ENCODE peak calls at places on chromosomes 6 and 20, in ten cellular contexts. One of them, this sample, is unnamed. For H3K4me1 and H3K9me3, the result is how much of the 10 kb centered on the place peaks cover.

GRCh38 chr6:137043710-137044365 is 927 bp downstream of the IL20RA start:
- DNase-seq in tibial artery: no peak
- DNase-seq in heart right ventricle: no peak
- DNase-seq in IMR-90: peak
- DNase-seq in OCI-LY7: no peak
- DNase-seq in mucosa of descending colon: no peak
- DNase-seq in A673: peak
- DNase-seq in Peyer's patch: no peak
- DNase-seq in CD8-positive, alpha-beta T cell: no peak
- DNase-seq in right cardiac atrium: peak
- DNase-seq in this sample: peak

GRCh38 chr6:5556011-5556410 is 294.7 kb downstream of the FARS2 start:
- DNase-seq in tibial artery: no peak
- DNase-seq in Peyer's patch: no peak
- DNase-seq in IMR-90: no peak
- DNase-seq in mucosa of descending colon: no peak
- DNase-seq in OCI-LY7: no peak
- DNase-seq in heart right ventricle: no peak
- DNase-seq in CD8-positive, alpha-beta T cell: no peak
- DNase-seq in A673: no peak
- DNase-seq in right cardiac atrium: no peak
- DNase-seq in this sample: no peak

GRCh38 chr6:83193747-83194582 is 808 bp downstream of the RWDD2A start:
- DNase-seq in right cardiac atrium: peak
- DNase-seq in CD8-positive, alpha-beta T cell: peak
- DNase-seq in Peyer's patch: peak
- DNase-seq in heart right ventricle: peak
- DNase-seq in IMR-90: no peak
- DNase-seq in tibial artery: peak
- DNase-seq in OCI-LY7: peak
- DNase-seq in A673: peak
- DNase-seq in mucosa of descending colon: peak
- DNase-seq in this sample: peak

GRCh38 chr20:31661625-31662371 is 24.1 kb downstream of the COX4I2 start:
- DNase-seq in heart right ventricle: peak
- DNase-seq in A673: peak
- DNase-seq in IMR-90: peak
- DNase-seq in OCI-LY7: peak
- DNase-seq in right cardiac atrium: peak
- DNase-seq in CD8-positive, alpha-beta T cell: peak
- DNase-seq in Peyer's patch: peak
- DNase-seq in tibial artery: peak
- DNase-seq in mucosa of descending colon: peak
- DNase-seq in this sample: peak

GRCh38 chr6:35948725-35949124 is 27.8 kb upstream of the SRPK1 start:
- DNase-seq in IMR-90: peak
- DNase-seq in mucosa of descending colon: no peak
- DNase-seq in OCI-LY7: peak
- DNase-seq in tibial artery: no peak
- DNase-seq in heart right ventricle: no peak
- DNase-seq in Peyer's patch: no peak
- DNase-seq in A673: peak
- DNase-seq in right cardiac atrium: no peak
- DNase-seq in CD8-positive, alpha-beta T cell: no peak
- DNase-seq in this sample: no peak

GRCh38 chr6:116840091-116840490 is 11.2 kb upstream of the GPRC6A start:
- DNase-seq in mucosa of descending colon: no peak
- DNase-seq in heart right ventricle: no peak
- DNase-seq in A673: no peak
- DNase-seq in OCI-LY7: no peak
- DNase-seq in tibial artery: no peak
- DNase-seq in right cardiac atrium: no peak
- DNase-seq in IMR-90: peak
- DNase-seq in Peyer's patch: no peak
- DNase-seq in CD8-positive, alpha-beta T cell: no peak
- DNase-seq in this sample: no peak

GRCh38 chr6:161318456-161318855 is 44.6 kb upstream of the AGPAT4 start:
- DNase-seq in mucosa of descending colon: no peak
- DNase-seq in A673: no peak
- DNase-seq in IMR-90: no peak
- DNase-seq in right cardiac atrium: no peak
- DNase-seq in heart right ventricle: no peak
- DNase-seq in Peyer's patch: no peak
- DNase-seq in CD8-positive, alpha-beta T cell: no peak
- DNase-seq in OCI-LY7: no peak
- DNase-seq in tibial artery: no peak
- DNase-seq in this sample: no peak

GRCh38 chr6:8627085-8627861 is 191.9 kb upstream of the SLC35B3 start:
- DNase-seq in Peyer's patch: no peak
- DNase-seq in IMR-90: no peak
- DNase-seq in heart right ventricle: no peak
- DNase-seq in A673: peak
- DNase-seq in CD8-positive, alpha-beta T cell: no peak
- DNase-seq in mucosa of descending colon: no peak
- DNase-seq in OCI-LY7: no peak
- DNase-seq in right cardiac atrium: no peak
- DNase-seq in tibial artery: no peak
- DNase-seq in this sample: no peak

GRCh38 chr6:169266261-169266660 is 12.6 kb upstream of the THBS2 start:
- DNase-seq in CD8-positive, alpha-beta T cell: no peak
- DNase-seq in heart right ventricle: no peak
- DNase-seq in Peyer's patch: no peak
- DNase-seq in right cardiac atrium: no peak
- DNase-seq in IMR-90: no peak
- DNase-seq in A673: no peak
- DNase-seq in tibial artery: no peak
- DNase-seq in mucosa of descending colon: no peak
- DNase-seq in OCI-LY7: no peak
- DNase-seq in this sample: no peak

GRCh38 chr6:169269180-169270076 is 15.8 kb upstream of the THBS2 start:
- DNase-seq in CD8-positive, alpha-beta T cell: no peak
- DNase-seq in Peyer's patch: peak
- DNase-seq in tibial artery: no peak
- DNase-seq in heart right ventricle: peak
- DNase-seq in right cardiac atrium: peak
- DNase-seq in IMR-90: peak
- DNase-seq in mucosa of descending colon: no peak
- DNase-seq in OCI-LY7: no peak
- DNase-seq in A673: no peak
- DNase-seq in this sample: peak

GRCh38 chr6:169263836-169264608 is 10.4 kb upstream of the THBS2 start:
- DNase-seq in heart right ventricle: peak
- DNase-seq in IMR-90: peak
- DNase-seq in mucosa of descending colon: no peak
- DNase-seq in right cardiac atrium: peak
- DNase-seq in tibial artery: no peak
- DNase-seq in CD8-positive, alpha-beta T cell: no peak
- DNase-seq in A673: no peak
- DNase-seq in Peyer's patch: no peak
- DNase-seq in OCI-LY7: no peak
- DNase-seq in this sample: no peak

GRCh38 chr6:169265486-169266131 is 12.0 kb upstream of the THBS2 start:
- DNase-seq in A673: no peak
- DNase-seq in OCI-LY7: no peak
- DNase-seq in mucosa of descending colon: no peak
- DNase-seq in CD8-positive, alpha-beta T cell: no peak
- DNase-seq in Peyer's patch: no peak
- DNase-seq in heart right ventricle: no peak
- DNase-seq in IMR-90: no peak
- DNase-seq in right cardiac atrium: no peak
- DNase-seq in tibial artery: no peak
- DNase-seq in this sample: no peak

DNA sequence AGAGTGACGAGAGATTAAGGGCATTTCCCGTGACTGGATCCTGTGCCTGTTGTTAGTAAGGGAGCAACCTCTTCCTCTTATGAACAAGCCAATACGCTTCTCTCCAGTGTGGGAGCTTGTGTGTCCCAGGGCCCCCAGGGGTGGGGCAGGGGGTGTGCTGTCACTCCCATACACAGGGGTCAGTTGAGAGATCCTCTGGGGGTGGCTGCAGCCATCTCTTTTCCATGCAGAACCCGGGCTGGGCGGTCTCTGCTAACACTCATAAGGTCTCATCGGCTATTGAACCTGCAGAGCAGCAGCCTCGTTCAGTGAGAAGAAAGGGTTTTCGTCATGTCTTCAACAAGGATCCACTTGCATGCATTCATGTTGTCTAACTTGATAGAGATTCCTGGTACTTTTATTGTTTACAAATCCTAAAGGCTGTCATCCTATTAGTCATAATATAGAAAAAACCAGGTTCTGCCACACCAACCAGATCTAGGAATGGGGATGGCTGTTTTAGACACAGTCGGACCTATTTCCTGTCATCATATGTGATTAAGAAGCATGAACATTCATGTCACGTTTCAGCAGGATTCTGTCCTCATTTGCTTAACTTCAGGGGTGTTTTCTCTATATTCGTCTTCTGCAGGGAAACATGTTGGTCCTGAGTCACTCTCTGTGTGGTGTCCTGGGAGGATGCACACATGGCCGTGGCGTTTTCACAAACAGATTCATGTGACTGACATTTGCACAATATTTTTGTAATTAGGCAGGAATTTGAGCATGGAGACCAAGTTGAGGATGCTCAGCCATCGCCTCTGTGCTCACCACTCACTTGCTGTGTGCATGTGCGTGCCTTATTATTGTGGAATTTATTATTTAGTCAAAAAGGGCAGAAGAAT is 13.3 kb upstream of the THBS2 start:
- DNase-seq in OCI-LY7: no peak
- DNase-seq in IMR-90: peak
- DNase-seq in mucosa of descending colon: no peak
- DNase-seq in A673: peak
- DNase-seq in right cardiac atrium: no peak
- DNase-seq in tibial artery: no peak
- DNase-seq in Peyer's patch: no peak
- DNase-seq in CD8-positive, alpha-beta T cell: no peak
- DNase-seq in heart right ventricle: no peak
- DNase-seq in this sample: no peak
- H3K4me1 ChIP-seq in OCI-LY7: under half
- H3K4me1 ChIP-seq in IMR-90: under half
- H3K4me1 ChIP-seq in mucosa of descending colon: under half
- H3K4me1 ChIP-seq in A673: under half
- H3K4me1 ChIP-seq in right cardiac atrium: under half
- H3K4me1 ChIP-seq in tibial artery: under half
- H3K4me1 ChIP-seq in Peyer's patch: under half
- H3K4me1 ChIP-seq in CD8-positive, alpha-beta T cell: under half
- H3K4me1 ChIP-seq in heart right ventricle: under half
- H3K4me1 ChIP-seq in this sample: under half

GRCh38 chr20:50153153-50153499 is 397 bp downstream of the PEDS1 start:
- DNase-seq in tibial artery: no peak
- DNase-seq in Peyer's patch: peak
- DNase-seq in CD8-positive, alpha-beta T cell: peak
- DNase-seq in mucosa of descending colon: no peak
- DNase-seq in OCI-LY7: peak
- DNase-seq in right cardiac atrium: no peak
- DNase-seq in IMR-90: no peak
- DNase-seq in heart right ventricle: no peak
- DNase-seq in A673: no peak
- DNase-seq in this sample: peak

GRCh38 chr20:50149481-50150254 is 3.9 kb downstream of the PEDS1 start:
- DNase-seq in right cardiac atrium: no peak
- DNase-seq in heart right ventricle: no peak
- DNase-seq in CD8-positive, alpha-beta T cell: no peak
- DNase-seq in OCI-LY7: no peak
- DNase-seq in Peyer's patch: no peak
- DNase-seq in tibial artery: no peak
- DNase-seq in A673: no peak
- DNase-seq in mucosa of descending colon: no peak
- DNase-seq in IMR-90: no peak
- DNase-seq in this sample: no peak

GRCh38 chr20:50153500-50154377 is at the start of gene PEDS1:
- DNase-seq in heart right ventricle: peak
- DNase-seq in IMR-90: peak
- DNase-seq in A673: peak
- DNase-seq in CD8-positive, alpha-beta T cell: peak
- DNase-seq in OCI-LY7: peak
- DNase-seq in Peyer's patch: peak
- DNase-seq in mucosa of descending colon: peak
- DNase-seq in right cardiac atrium: peak
- DNase-seq in tibial artery: peak
- DNase-seq in this sample: peak

GRCh38 chr20:50152394-50153152 is 950 bp downstream of the PEDS1 start:
- DNase-seq in tibial artery: no peak
- DNase-seq in heart right ventricle: no peak
- DNase-seq in mucosa of descending colon: no peak
- DNase-seq in CD8-positive, alpha-beta T cell: no peak
- DNase-seq in right cardiac atrium: no peak
- DNase-seq in OCI-LY7: no peak
- DNase-seq in A673: no peak
- DNase-seq in Peyer's patch: no peak
- DNase-seq in IMR-90: no peak
- DNase-seq in this sample: no peak

DNA sequence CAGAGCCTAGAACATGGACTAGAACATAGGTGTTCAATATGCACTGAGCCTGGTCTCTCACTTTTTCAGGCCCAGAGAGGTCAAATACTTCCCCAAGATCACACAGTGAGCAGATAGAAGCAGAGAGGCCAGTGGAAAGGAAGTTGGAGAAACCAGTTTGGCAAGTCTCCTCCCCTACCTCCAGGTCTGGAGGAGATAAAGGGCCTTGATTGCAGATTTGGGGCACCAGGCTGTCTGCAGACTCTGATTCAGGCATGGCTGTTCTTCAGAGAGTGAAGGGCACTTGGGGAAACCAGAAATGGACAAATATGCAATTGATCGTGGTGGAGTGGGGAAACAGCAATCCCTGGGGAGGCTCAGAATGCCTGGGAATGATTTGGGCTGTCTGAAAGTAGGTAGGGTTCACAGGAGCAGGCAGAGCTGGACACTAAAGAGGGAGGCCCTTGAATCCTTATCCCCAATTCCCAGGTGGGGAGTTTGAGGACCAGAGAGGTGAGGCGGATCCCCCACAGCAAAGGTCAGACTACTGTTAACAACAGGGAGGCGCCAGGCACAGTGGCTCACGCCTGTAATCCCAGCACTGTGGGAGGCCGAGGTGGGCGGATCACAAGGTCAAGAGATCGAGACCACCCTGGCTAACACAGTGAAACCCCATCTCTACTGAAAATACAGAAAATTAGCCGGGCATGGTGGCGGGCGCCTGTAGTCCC is 2.3 kb downstream of the PEDS1 start:
- DNase-seq in heart right ventricle: no peak
- DNase-seq in IMR-90: no peak
- DNase-seq in tibial artery: no peak
- DNase-seq in Peyer's patch: no peak
- DNase-seq in A673: no peak
- DNase-seq in mucosa of descending colon: peak
- DNase-seq in OCI-LY7: no peak
- DNase-seq in CD8-positive, alpha-beta T cell: no peak
- DNase-seq in right cardiac atrium: no peak
- DNase-seq in this sample: no peak
- H3K9me3 ChIP-seq in heart right ventricle: under half
- H3K9me3 ChIP-seq in IMR-90: under half
- H3K9me3 ChIP-seq in tibial artery: under half
- H3K9me3 ChIP-seq in Peyer's patch: under half
- H3K9me3 ChIP-seq in A673: under half
- H3K9me3 ChIP-seq in mucosa of descending colon: under half
- H3K9me3 ChIP-seq in OCI-LY7: under half
- H3K9me3 ChIP-seq in CD8-positive, alpha-beta T cell: under half
- H3K9me3 ChIP-seq in right cardiac atrium: under half
- H3K9me3 ChIP-seq in this sample: under half

DNA sequence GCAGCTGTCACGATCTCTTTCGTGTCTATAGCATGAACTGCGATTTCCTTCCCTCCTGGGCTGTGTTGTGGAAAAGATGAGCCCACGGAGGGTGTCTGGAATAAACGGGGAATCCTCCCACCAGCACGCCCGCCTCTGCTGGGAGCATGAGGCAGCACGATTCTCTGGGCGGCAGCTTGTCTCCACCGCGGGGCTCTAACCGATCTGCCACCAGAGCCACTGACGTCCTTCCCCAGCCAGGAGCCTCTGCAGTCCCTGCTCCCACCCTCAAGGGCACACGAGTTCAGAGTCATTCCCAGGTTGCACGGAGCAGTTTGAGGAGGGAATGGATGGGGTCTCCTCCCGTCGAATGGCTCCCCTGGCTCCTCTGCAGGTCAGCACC is 197.6 kb downstream of the DLL1 start:
- DNase-seq in A673: no peak
- DNase-seq in heart right ventricle: no peak
- DNase-seq in IMR-90: no peak
- DNase-seq in mucosa of descending colon: no peak
- DNase-seq in CD8-positive, alpha-beta T cell: no peak
- DNase-seq in right cardiac atrium: no peak
- DNase-seq in Peyer's patch: no peak
- DNase-seq in tibial artery: peak
- DNase-seq in OCI-LY7: no peak
- DNase-seq in this sample: no peak
- H3K4me1 ChIP-seq in A673: under half
- H3K4me1 ChIP-seq in heart right ventricle: under half
- H3K4me1 ChIP-seq in IMR-90: under half
- H3K4me1 ChIP-seq in mucosa of descending colon: under half
- H3K4me1 ChIP-seq in CD8-positive, alpha-beta T cell: under half
- H3K4me1 ChIP-seq in right cardiac atrium: under half
- H3K4me1 ChIP-seq in Peyer's patch: under half
- H3K4me1 ChIP-seq in tibial artery: under half
- H3K4me1 ChIP-seq in OCI-LY7: under half
- H3K4me1 ChIP-seq in this sample: under half

DNA sequence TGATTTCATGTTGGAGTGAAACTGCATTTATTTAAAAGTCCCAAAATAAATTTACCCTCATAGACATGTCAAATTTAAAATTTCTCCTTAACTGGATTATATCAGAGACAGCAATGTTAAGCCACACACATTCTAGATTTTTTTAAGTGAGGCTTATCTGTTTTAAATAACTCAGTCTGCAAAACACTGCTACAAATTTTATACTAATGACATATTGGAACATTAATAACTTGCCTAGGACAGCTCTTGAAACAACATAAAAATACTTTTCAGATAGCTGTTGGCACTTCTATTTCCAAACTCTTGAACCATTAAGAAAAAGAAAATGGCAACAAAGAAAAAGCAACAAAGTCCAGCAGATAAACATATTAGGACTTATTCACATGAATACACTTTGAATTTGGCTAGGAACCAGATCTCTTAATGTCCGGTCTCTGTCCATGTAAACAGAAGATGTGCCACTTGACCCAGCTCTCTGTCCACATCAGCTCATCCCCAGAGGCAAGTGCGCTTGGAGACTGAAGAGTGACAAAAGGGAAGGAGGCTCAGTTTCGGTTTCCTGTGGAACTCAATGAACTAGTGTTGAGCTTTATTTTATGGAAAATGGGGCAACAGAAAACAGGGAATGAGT is 219.3 kb upstream of the THBS2 start:
- DNase-seq in mucosa of descending colon: no peak
- DNase-seq in tibial artery: no peak
- DNase-seq in CD8-positive, alpha-beta T cell: no peak
- DNase-seq in IMR-90: no peak
- DNase-seq in OCI-LY7: no peak
- DNase-seq in heart right ventricle: no peak
- DNase-seq in right cardiac atrium: no peak
- DNase-seq in Peyer's patch: no peak
- DNase-seq in A673: no peak
- DNase-seq in this sample: no peak
- H3K9me3 ChIP-seq in mucosa of descending colon: under half
- H3K9me3 ChIP-seq in tibial artery: under half
- H3K9me3 ChIP-seq in CD8-positive, alpha-beta T cell: under half
- H3K9me3 ChIP-seq in IMR-90: under half
- H3K9me3 ChIP-seq in OCI-LY7: under half
- H3K9me3 ChIP-seq in heart right ventricle: under half
- H3K9me3 ChIP-seq in right cardiac atrium: under half
- H3K9me3 ChIP-seq in Peyer's patch: under half
- H3K9me3 ChIP-seq in A673: under half
- H3K9me3 ChIP-seq in this sample: under half